ENCODE peak calls at places on chromosome 12, in nine cellular contexts. H is HCT116, Y is tibial artery, O is ovary, V is esophagus squamous epithelium, K is breast epithelium, C is Peyer's patch, R is endothelial cell of umbilical vein, M is suprapubic skin. D is an unnamed sample. For H3K4me1, the result is how much of the 10 kb centered on the place peaks cover.

GRCh38 chr12:17076335-17076734 is 470.4 kb upstream of the LMO3 start:
- DNase-seq in Y (no peak), V (no peak), M (no peak), K (no peak), C (no peak), O (no peak), R (no peak), H (no peak), D (no peak)

GRCh38 chr12:3622732-3623690 is 129.9 kb downstream of the CRACR2A start:
- DNase-seq in V (no peak), H (no peak), M (no peak), O (no peak), K (no peak), Y (no peak), C (no peak), R (no peak), D (no peak)

GRCh38 chr12:128637616-128638606 is 185.8 kb downstream of the SLC15A4 start:
- DNase-seq in M (no peak), H (no peak), V (no peak), Y (no peak), C (no peak), K (no peak), R (no peak), O (no peak), D (no peak)

GRCh38 chr12:106126441-106127288 is 12.1 kb downstream of the NUAK1 start:
- DNase-seq in C (no peak), Y (no peak), R (no peak), V (no peak), H (no peak), K (no peak), M (no peak), O (no peak), D (peak)

GRCh38 chr12:113322353-113322752 is 12.6 kb downstream of the SLC8B1 start:
- DNase-seq in M (no peak), K (no peak), Y (no peak), C (no peak), O (no peak), V (no peak), R (no peak), H (no peak), D (no peak)

GRCh38 chr12:45543887-45544286 is 185.6 kb upstream of the ARID2 start:
- DNase-seq in K (no peak), Y (peak), V (no peak), H (peak), M (no peak), O (no peak), R (peak), C (peak), D (peak)

GRCh38 chr12:57106021-57106708 is 5.0 kb downstream of the STAT6 start:
- DNase-seq in K (no peak), C (peak), R (no peak), M (peak), O (no peak), H (no peak), V (no peak), Y (no peak), D (no peak)

GRCh38 chr12:49049566-49050224 is 10.9 kb downstream of the KMT2D start:
- DNase-seq in Y (no peak), K (no peak), O (peak), H (no peak), V (no peak), M (no peak), C (no peak), R (peak), D (no peak)

GRCh38 chr12:50924439-50925341 is 27.7 kb upstream of the HIGD1C start:
- DNase-seq in R (peak), H (peak), Y (peak), V (peak), K (peak), O (peak), C (peak), M (peak), D (peak)

GRCh38 chr12:71240941-71241340 is 83.1 kb upstream of the TSPAN8 start:
- DNase-seq in C (no peak), Y (no peak), O (no peak), M (no peak), R (no peak), V (no peak), H (no peak), K (no peak), D (no peak)

GRCh38 chr12:105271364-105271763 is 35.4 kb upstream of the APPL2 start:
- DNase-seq in O (no peak), R (no peak), H (no peak), Y (no peak), K (no peak), V (no peak), M (no peak), C (no peak), D (no peak)

GRCh38 chr12:57518920-57519757 is 1.2 kb downstream of the DDIT3 start:
- DNase-seq in C (peak), R (no peak), K (no peak), M (peak), H (no peak), V (no peak), O (no peak), Y (peak), D (no peak)

GRCh38 chr12:102480401-102480800 is at the start of gene IGF1:
- DNase-seq in Y (no peak), H (no peak), K (no peak), V (no peak), C (no peak), M (no peak), O (no peak), R (peak), D (no peak)

GRCh38 chr12:3134126-3134525 is 56.9 kb downstream of the TSPAN9 start:
- DNase-seq in Y (no peak), R (no peak), C (no peak), M (no peak), O (no peak), K (no peak), V (no peak), H (no peak), D (no peak)

GRCh38 chr12:106304001-106304421 is 1.5 kb downstream of the TCP11L2 start:
- DNase-seq in C (no peak), K (no peak), R (no peak), V (no peak), Y (no peak), O (no peak), H (no peak), M (no peak), D (no peak)

GRCh38 chr12:9367828-9368227 is 159.6 kb upstream of the PZP start:
- DNase-seq in O (no peak), V (no peak), M (no peak), H (no peak), C (no peak), K (no peak), Y (no peak), R (no peak), D (no peak)

GRCh38 chr12:1779783-1780182 is 40.6 kb upstream of the LRTM2 start:
- DNase-seq in Y (no peak), R (peak), O (no peak), H (no peak), C (no peak), M (no peak), V (no peak), K (no peak), D (no peak)

GRCh38 chr12:19437996-19438395 is 1.3 kb upstream of the AEBP2 start:
- DNase-seq in Y (no peak), H (no peak), R (no peak), V (no peak), O (no peak), K (no peak), M (no peak), C (no peak), D (no peak)

GRCh38 chr12:2101798-2102197 is 49.0 kb downstream of the CACNA1C start:
- DNase-seq in Y (no peak), O (no peak), H (no peak), C (no peak), R (no peak), V (no peak), K (no peak), M (no peak), D (no peak)

GRCh38 chr12:123696209-123696608 is 15.9 kb upstream of the ATP6V0A2 start:
- DNase-seq in M (no peak), O (no peak), K (no peak), V (no peak), Y (no peak), R (no peak), C (peak), H (no peak), D (no peak)

GRCh38 chr12:104668274-104668718 is 211.5 kb downstream of the CHST11 start:
- DNase-seq in O (no peak), V (no peak), R (no peak), K (no peak), H (no peak), M (no peak), Y (no peak), C (no peak), D (no peak)

GRCh38 chr12:81992461-81992860 is 233.3 kb upstream of the PPFIA2 start:
- DNase-seq in O (no peak), K (no peak), M (no peak), C (peak), H (peak), V (no peak), Y (peak), R (peak), D (no peak)

DNA sequence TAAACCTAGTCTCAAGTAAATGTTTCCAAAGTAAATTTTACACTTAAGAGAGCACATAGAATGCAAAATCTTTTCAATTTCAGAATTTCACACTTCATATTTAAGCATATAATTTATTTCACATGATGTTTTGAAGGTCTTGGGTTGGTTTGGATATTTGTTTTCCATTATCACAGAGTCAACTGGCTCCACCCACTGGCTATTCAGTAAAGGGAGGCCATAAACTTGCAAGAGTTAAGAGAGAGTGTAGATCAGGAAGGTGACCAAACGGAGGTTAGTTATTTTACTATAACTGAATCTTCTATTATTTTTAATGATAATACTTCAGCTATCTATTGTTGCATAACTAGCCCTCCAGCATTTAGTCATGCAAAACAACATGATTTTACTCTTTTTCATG is 6.2 kb upstream of the CPNE8 start:
- DNase-seq in H (no peak), K (no peak), O (no peak), Y (no peak), C (no peak), V (no peak), R (no peak), M (no peak), D (no peak)
- TF ChIP-seq CTCF in H (peak), K (no peak), O (no peak), Y (no peak), C (peak), V (no peak), R (no peak), M (no peak), D (no peak)

GRCh38 chr12:27177716-27178115 is 66.4 kb upstream of the STK38L start:
- DNase-seq in R (peak), Y (no peak), H (no peak), K (no peak), O (no peak), M (no peak), V (no peak), C (no peak), D (no peak)

GRCh38 chr12:27179399-27180214 is 64.5 kb upstream of the STK38L start:
- DNase-seq in H (peak), Y (no peak), C (no peak), K (no peak), R (peak), V (no peak), O (no peak), M (no peak), D (no peak)

GRCh38 chr12:27178251-27178650 is 65.8 kb upstream of the STK38L start:
- DNase-seq in K (no peak), O (no peak), V (no peak), C (no peak), R (no peak), Y (no peak), H (no peak), M (no peak), D (no peak)

GRCh38 chr12:27180862-27181261 is 63.2 kb upstream of the STK38L start:
- DNase-seq in H (no peak), C (no peak), V (no peak), O (no peak), Y (no peak), M (no peak), R (no peak), K (no peak), D (no peak)

DNA sequence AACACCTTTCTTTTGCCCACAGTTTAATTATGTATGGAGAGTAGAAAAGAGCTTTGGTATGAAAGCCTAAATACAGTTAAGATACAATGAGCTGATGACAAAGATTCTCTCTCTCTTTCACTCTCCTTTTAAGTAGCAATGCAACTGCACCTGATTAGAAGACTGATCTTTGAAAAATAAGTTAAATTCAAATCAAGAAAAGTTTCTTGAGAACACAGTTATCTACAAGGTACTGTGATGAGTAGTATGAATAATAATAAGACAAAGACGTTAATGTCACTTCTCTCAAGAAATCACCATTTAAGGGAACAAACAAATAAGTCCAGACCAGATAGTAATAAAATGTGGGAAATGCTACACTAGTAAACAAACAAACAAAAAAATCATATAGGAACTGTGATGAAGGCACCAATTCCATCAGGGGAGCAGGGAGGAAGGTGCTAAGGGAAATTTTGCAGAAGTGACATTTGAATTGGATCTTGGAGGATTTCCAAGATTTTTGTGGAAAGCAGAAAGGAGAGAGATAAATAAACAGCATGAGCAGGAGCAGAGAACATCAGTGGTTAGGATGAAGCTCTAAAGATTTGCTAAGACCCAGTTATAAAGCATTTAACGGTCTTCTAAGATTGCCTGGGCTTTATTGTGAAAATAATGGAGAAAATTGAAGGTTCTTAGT is 65.2 kb upstream of the STK38L start:
- DNase-seq in K (no peak), C (no peak), M (no peak), Y (no peak), R (no peak), H (no peak), V (no peak), O (no peak), D (no peak)
- H3K4me1 ChIP-seq in K (under half), C (under half), M (under half), Y (under half), R (under half), H (under half), V (under half), O (under half), D (under half)

DNA sequence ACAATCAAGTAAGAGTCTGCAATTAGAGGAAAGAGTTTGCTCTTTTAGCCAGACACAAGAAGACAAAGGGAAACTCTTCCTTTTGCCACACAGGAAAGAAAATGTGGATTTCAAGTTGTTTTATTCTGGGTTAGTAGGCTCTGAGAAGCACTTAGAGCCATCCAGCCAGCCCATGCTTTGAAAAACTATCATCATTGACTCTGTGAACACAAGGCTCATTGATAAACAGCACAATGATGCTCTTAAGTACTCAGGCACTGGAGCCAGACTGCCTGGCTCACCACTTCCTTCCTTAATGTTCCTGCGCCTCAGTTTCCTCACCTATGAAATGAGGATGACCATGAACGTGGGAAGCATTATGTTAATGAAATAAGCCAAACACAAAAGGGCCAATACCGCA is 150.2 kb upstream of the EEA1 start:
- DNase-seq in Y (no peak), C (no peak), V (no peak), R (no peak), O (no peak), K (no peak), M (no peak), H (no peak), D (no peak)
- H3K27ac ChIP-seq in Y (no peak), C (no peak), V (no peak), R (no peak), O (no peak), K (no peak), M (no peak), H (no peak), D (no peak)

GRCh38 chr12:109640961-109641360 is 67.4 kb downstream of the MVK start:
- DNase-seq in Y (no peak), V (no peak), K (no peak), M (no peak), R (no peak), O (no peak), C (no peak), H (no peak), D (no peak)

GRCh38 chr12:109645194-109645593 is 68.4 kb upstream of the FAM222A start:
- DNase-seq in V (no peak), C (no peak), Y (no peak), O (no peak), M (no peak), H (no peak), R (no peak), K (no peak), D (no peak)

GRCh38 chr12:109641422-109641821 is 67.8 kb downstream of the MVK start:
- DNase-seq in Y (no peak), M (no peak), V (no peak), O (no peak), H (no peak), R (no peak), C (no peak), K (no peak), D (no peak)

GRCh38 chr12:109648446-109648980 is 65.1 kb upstream of the FAM222A start:
- DNase-seq in V (no peak), M (no peak), R (no peak), O (no peak), K (no peak), C (no peak), Y (no peak), H (no peak), D (no peak)

DNA sequence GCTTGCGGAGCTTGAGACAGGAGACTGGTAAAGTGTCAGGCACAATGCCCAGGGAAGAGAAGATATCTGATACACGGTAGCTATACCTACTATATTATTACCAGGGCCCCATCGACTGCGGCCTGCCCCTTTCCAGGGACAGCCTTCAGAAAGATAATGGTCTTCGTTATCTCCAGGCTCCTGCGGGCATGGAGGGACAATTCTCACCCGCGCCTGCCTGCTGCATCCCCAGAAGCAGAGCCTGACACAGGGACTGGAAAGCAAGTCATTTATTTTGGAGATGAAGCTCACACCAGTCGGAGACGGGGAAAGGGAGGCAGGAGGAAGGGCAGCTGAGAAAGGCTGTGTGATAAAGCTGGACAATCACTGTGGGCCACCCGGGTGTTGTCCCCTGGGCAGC is 67.9 kb upstream of the FAM222A start:
- DNase-seq in O (no peak), M (no peak), C (no peak), K (no peak), Y (no peak), R (no peak), V (no peak), H (no peak), D (no peak)
- TF ChIP-seq CTCF in O (no peak), M (no peak), C (no peak), K (no peak), Y (no peak), R (no peak), V (no peak), H (no peak), D (no peak)

GRCh38 chr12:110555509-110556406 is 27.4 kb downstream of the PPTC7 start:
- DNase-seq in V (no peak), H (no peak), O (no peak), C (no peak), Y (no peak), K (no peak), M (no peak), R (no peak), D (no peak)
- H3K4me1 ChIP-seq in V (half or more), H (under half), O (under half), C (under half), Y (under half), K (under half), M (under half), R (under half), D (half or more)

DNA sequence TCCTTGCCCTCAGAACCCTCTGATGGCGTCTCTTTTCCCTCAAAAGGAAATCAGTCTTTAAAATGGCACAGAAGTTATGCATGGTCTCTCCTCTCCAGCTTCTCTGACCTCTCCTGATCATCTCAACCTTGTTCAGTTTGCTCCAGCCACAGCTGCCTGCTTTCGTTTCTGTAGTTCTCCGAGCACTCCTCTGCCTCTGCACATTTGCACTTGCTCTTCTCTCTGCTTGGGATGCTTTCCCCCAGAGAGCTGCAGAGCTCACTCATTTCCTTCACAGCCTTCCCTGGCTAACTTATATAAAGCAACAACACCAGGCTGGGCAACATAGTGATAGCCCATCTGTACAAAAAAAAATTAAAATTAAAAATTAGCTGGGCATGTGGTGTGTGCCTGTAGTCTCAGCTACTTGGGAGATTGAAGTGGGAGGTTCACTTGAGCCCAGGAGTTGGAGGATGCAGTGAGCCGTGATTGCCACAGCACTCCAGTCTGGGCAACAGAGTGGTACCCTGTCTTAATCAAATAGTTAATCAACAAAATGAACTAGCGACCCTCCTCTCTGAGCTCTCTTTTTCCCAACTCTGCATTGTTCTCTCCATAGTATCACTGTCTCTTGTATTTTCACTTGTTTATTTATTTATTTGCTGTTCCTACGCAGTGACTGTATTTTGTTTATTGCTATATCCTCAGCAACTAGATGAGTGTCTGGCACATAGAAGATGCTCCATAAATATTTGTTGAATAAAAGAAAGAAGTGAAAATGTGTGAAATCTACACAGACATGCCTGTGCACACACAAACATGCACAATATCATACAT is 37.7 kb downstream of the PPFIBP1 start:
- DNase-seq in V (no peak), K (no peak), Y (no peak), R (no peak), C (no peak), M (no peak), H (no peak), O (no peak), D (no peak)
- H3K27ac ChIP-seq in V (peak), K (peak), Y (no peak), R (no peak), C (no peak), M (no peak), H (no peak), O (no peak), D (peak)

GRCh38 chr12:11892065-11892391 is 178.7 kb upstream of the BCL2L14 start:
- DNase-seq in V (no peak), O (no peak), K (no peak), H (no peak), R (peak), C (no peak), Y (no peak), M (no peak), D (no peak)
- TF ChIP-seq CTCF in V (peak), O (no peak), K (peak), H (no peak), R (peak), C (no peak), Y (no peak), M (no peak), D (no peak)